ENCODE peak calls at places on chromosomes 12 and 14, in seven cellular contexts. N is GM13977, G is M059J, K is HT1080, S is RCC 7860, H is iPS-NIHi11, E is left lobe of liver. M is an unnamed sample.

GRCh38 chr14:72443991-72444431 is 449.9 kb downstream of the DPF3 start:
- DNase-seq in K (peak; percentile 18), S (no peak), H (no peak), G (no peak), E (no peak), N (peak; percentile 30), M (no peak)

GRCh38 chr12:24997970-24998582 is 49.2 kb upstream of the BCAT1 start:
- DNase-seq in N (peak; percentile 61), G (peak; percentile 86), E (no peak), S (no peak), K (peak; percentile 44), H (no peak), M (no peak)

GRCh38 chr12:124864326-124864752 is 675 bp upstream of the SCARB1 start:
- DNase-seq in S (no peak), G (no peak), E (no peak), N (no peak), K (no peak), H (no peak), M (no peak)

GRCh38 chr12:56425188-56425587 is 24.0 kb downstream of the TIMELESS start:
- DNase-seq in H (no peak), N (no peak), G (no peak), S (no peak), K (no peak), E (no peak), M (no peak)

GRCh38 chr12:52631676-52632459 is 13.5 kb upstream of the KRT73 start:
- DNase-seq in K (no peak), E (peak; percentile 28), G (no peak), N (no peak), S (no peak), H (no peak), M (no peak)

GRCh38 chr14:68695326-68695768 is 97.5 kb downstream of the ZFP36L1 start:
- DNase-seq in S (peak; percentile 99), K (peak; percentile 100), E (no peak), G (peak; percentile 100), H (no peak), N (peak; percentile 92), M (peak; percentile 99)

GRCh38 chr14:105028251-105028927 is 7.5 kb upstream of the CDCA4 start:
- DNase-seq in G (peak; percentile 90), E (no peak), S (no peak), K (no peak), H (no peak), N (no peak), M (no peak)

GRCh38 chr12:115398311-115398781 is 714.4 kb upstream of the TBX3 start:
- DNase-seq in N (no peak), K (peak; percentile 36), G (peak; percentile 90), E (no peak), H (no peak), S (peak; percentile 15), M (no peak)

GRCh38 chr12:116009805-116010204 is 267.7 kb downstream of the MED13L start:
- DNase-seq in E (no peak), S (no peak), G (no peak), N (no peak), K (no peak), H (no peak), M (no peak)

GRCh38 chr12:18898469-18898868 is 160.6 kb downstream of the CAPZA3 start:
- DNase-seq in K (peak; percentile 43), H (no peak), E (no peak), G (peak; percentile 41), S (no peak), N (no peak), M (no peak)

GRCh38 chr12:124921200-124922008 is 7.0 kb upstream of the UBC start:
- DNase-seq in G (peak; percentile 96), H (no peak), S (peak; percentile 68), K (peak; percentile 75), N (peak; percentile 69), E (no peak), M (no peak)

GRCh38 chr12:85057370-85057963 is 21.3 kb downstream of the LRRIQ1 start:
- DNase-seq in K (peak; percentile 21), E (no peak), G (peak; percentile 21), N (peak; percentile 31), S (peak; percentile 5), H (peak; percentile 35), M (peak; percentile 6)

GRCh38 chr14:77469539-77469938 is 11.6 kb downstream of the AHSA1 start:
- DNase-seq in N (no peak), E (no peak), G (no peak), S (no peak), H (no peak), K (no peak), M (no peak)

GRCh38 chr12:46404733-46405132 is 32.2 kb upstream of the SLC38A2 start:
- DNase-seq in K (no peak), S (no peak), G (peak; percentile 33), E (no peak), H (no peak), N (no peak), M (no peak)

GRCh38 chr12:95335948-95336347 is 118.3 kb downstream of the VEZT start:
- DNase-seq in E (no peak), S (no peak), H (no peak), K (no peak), G (no peak), N (no peak), M (no peak)

GRCh38 chr12:45246202-45246601 is 30.3 kb downstream of the ANO6 start:
- DNase-seq in G (no peak), K (peak; percentile 34), E (no peak), N (no peak), S (no peak), H (no peak), M (no peak)

GRCh38 chr12:954736-955135 is 5.2 kb upstream of the RAD52 start:
- DNase-seq in S (no peak), H (no peak), N (no peak), K (no peak), E (no peak), G (no peak), M (no peak)

GRCh38 chr14:95519699-95520098 is 3.2 kb upstream of the SYNE3 start:
- DNase-seq in N (no peak), E (peak; percentile 48), H (no peak), K (peak; percentile 94), S (no peak), G (peak; percentile 77), M (no peak)

GRCh38 chr12:25585662-25586061 is 32.6 kb upstream of the LMNTD1 start:
- DNase-seq in E (no peak), S (no peak), N (no peak), H (no peak), G (no peak), K (no peak), M (no peak)

GRCh38 chr14:81392976-81393643 is 7.0 kb downstream of the STON2 start:
- DNase-seq in S (no peak), E (no peak), N (no peak), K (no peak), G (no peak), H (no peak), M (no peak)

GRCh38 chr14:26199599-26200370 is 398.0 kb downstream of the NOVA1 start:
- DNase-seq in S (peak; percentile 62), G (peak; percentile 25), K (peak; percentile 72), N (no peak), H (no peak), E (no peak), M (peak; percentile 26)

GRCh38 chr12:116939734-116940133 is 29.0 kb downstream of the FBXW8 start:
- DNase-seq in E (no peak), N (no peak), G (no peak), S (no peak), K (no peak), H (no peak), M (no peak)

GRCh38 chr14:75232597-75232996 is 46.0 kb upstream of the FOS start:
- DNase-seq in E (no peak), S (no peak), G (no peak), K (no peak), H (no peak), N (no peak), M (no peak)

GRCh38 chr12:50718760-50719159 is 45.1 kb upstream of the ATF1 start:
- DNase-seq in K (no peak), G (no peak), N (no peak), S (no peak), H (no peak), E (no peak), M (no peak)

GRCh38 chr14:101004954-101005353 is 101.4 kb upstream of the RTL1 start:
- DNase-seq in N (peak; percentile 2), S (no peak), H (no peak), G (peak; percentile 62), E (no peak), K (peak; percentile 71), M (no peak)

GRCh38 chr14:34837801-34838322 is 37.3 kb downstream of the BAZ1A start:
- DNase-seq in G (no peak), E (no peak), H (no peak), S (no peak), K (peak; percentile 48), N (no peak), M (no peak)

GRCh38 chr12:89250213-89250612 is 102.1 kb downstream of the DUSP6 start:
- DNase-seq in N (no peak), K (no peak), S (no peak), H (no peak), G (no peak), E (no peak), M (no peak)